ENCODE peak calls at places on chromosomes 7 and 10, in seven cellular contexts. S is HFF-Myc, X is epithelial cell of esophagus, D is fibroblast of pulmonary artery, Q is cardiac fibroblast, J is psoas muscle, K is adrenal gland. B is an unnamed sample.

GRCh38 chr7:96246972-96247371 is 74.9 kb downstream of the SLC25A13 start:
- DNase-seq in K (no peak), S (no peak), Q (no peak), D (no peak), X (no peak), J (no peak), B (no peak)

GRCh38 chr7:80150621-80151273 is 16.1 kb downstream of the GNAI1 start:
- DNase-seq in K (no peak), Q (peak), J (no peak), S (no peak), X (peak), D (peak), B (peak)

GRCh38 chr10:116403740-116404250 is 23.9 kb upstream of the PNLIPRP3 start:
- DNase-seq in X (no peak), K (no peak), S (peak), Q (no peak), J (no peak), D (no peak), B (no peak)

GRCh38 chr10:73998623-73999622 is 1.0 kb downstream of the VCL start:
- DNase-seq in S (peak), X (peak), J (peak), Q (peak), D (peak), K (peak), B (peak)

GRCh38 chr7:105118612-105119600 is 104.9 kb downstream of the KMT2E start:
- DNase-seq in D (no peak), S (no peak), X (no peak), J (no peak), Q (no peak), K (no peak), B (no peak)

GRCh38 chr10:103820101-103821062 is 35.0 kb downstream of the SH3PXD2A start:
- DNase-seq in S (no peak), K (peak), J (peak), D (peak), X (no peak), Q (peak), B (peak)

GRCh38 chr7:149790146-149790548 is 16.8 kb upstream of the ZNF467 start:
- DNase-seq in X (peak), S (no peak), Q (peak), J (peak), D (peak), K (peak), B (no peak)

GRCh38 chr10:77405771-77406241 is 231.8 kb downstream of the KCNMA1 start:
- DNase-seq in Q (peak), K (peak), S (peak), J (peak), X (peak), D (peak), B (peak)

GRCh38 chr7:148962823-148963582 is 65.3 kb downstream of the PDIA4 start:
- DNase-seq in X (peak), D (peak), K (peak), Q (peak), J (peak), S (no peak), B (peak)

GRCh38 chr7:27134392-27134791 is 3.8 kb upstream of the HOXA4 start:
- DNase-seq in D (peak), K (no peak), J (no peak), Q (peak), X (peak), S (no peak), B (peak)

GRCh38 chr10:3486346-3487065 is 298.5 kb downstream of the KLF6 start:
- DNase-seq in S (no peak), D (peak), J (no peak), X (peak), K (no peak), Q (no peak), B (peak)

GRCh38 chr7:138919912-138920311 is 61.3 kb downstream of the KIAA1549 start:
- DNase-seq in X (no peak), Q (no peak), S (no peak), J (no peak), K (no peak), D (no peak), B (no peak)

GRCh38 chr10:75276029-75276872 is 40.5 kb upstream of the COMTD1 start:
- DNase-seq in K (no peak), S (no peak), Q (no peak), J (no peak), X (no peak), D (no peak), B (no peak)

GRCh38 chr7:69962856-69963149 is 364.5 kb downstream of the AUTS2 start:
- DNase-seq in S (no peak), J (no peak), Q (peak), D (peak), K (peak), X (no peak), B (peak)

GRCh38 chr7:20329389-20330175 is 1.1 kb upstream of the ITGB8 start:
- DNase-seq in D (peak), X (peak), Q (peak), J (peak), S (no peak), K (peak), B (peak)

GRCh38 chr10:103712898-103713498 is 142.4 kb downstream of the SH3PXD2A start:
- DNase-seq in Q (peak), J (peak), D (peak), X (peak), K (peak), S (peak), B (peak)

GRCh38 chr10:101444499-101444898 is 90.5 kb downstream of the BTRC start:
- DNase-seq in K (no peak), Q (no peak), X (no peak), J (no peak), S (no peak), D (no peak), B (no peak)

GRCh38 chr10:117374506-117375359 is 507 bp downstream of the PDZD8 start:
- DNase-seq in Q (peak), K (peak), D (peak), J (peak), X (peak), S (no peak), B (peak)

GRCh38 chr7:102426268-102427031 is 6.9 kb upstream of the ORAI2 start:
- DNase-seq in D (no peak), X (no peak), Q (no peak), K (no peak), J (no peak), S (no peak), B (no peak)

GRCh38 chr7:29807179-29807841 is 1.0 kb downstream of the WIPF3 start:
- DNase-seq in X (no peak), S (no peak), D (no peak), Q (no peak), J (peak), K (peak), B (no peak)

GRCh38 chr7:29806131-29806792 is at the start of gene WIPF3:
- DNase-seq in X (peak), S (no peak), D (no peak), J (peak), K (peak), Q (peak), B (no peak)

GRCh38 chr7:29806793-29807178 is 478 bp downstream of the WIPF3 start:
- DNase-seq in K (peak), X (no peak), S (no peak), Q (no peak), J (no peak), D (no peak), B (no peak)

GRCh38 chr7:29809533-29810155 is 3.3 kb downstream of the WIPF3 start:
- DNase-seq in Q (no peak), X (no peak), S (no peak), J (no peak), D (no peak), K (no peak), B (no peak)

GRCh38 chr7:29808075-29808786 is 1.9 kb downstream of the WIPF3 start:
- DNase-seq in K (no peak), X (no peak), S (no peak), D (no peak), J (no peak), Q (no peak), B (peak)
- H3K4me3 ChIP-seq in K (peak), X (no peak), S (no peak), D (no peak), J (peak), Q (no peak), B (no peak)

GRCh38 chr10:5040010-5040635 is 36.5 kb upstream of the AKR1C2 start:
- DNase-seq in J (no peak), Q (no peak), X (no peak), D (no peak), K (no peak), S (no peak), B (no peak)
- TF ChIP-seq CTCF in J (no peak), Q (no peak), X (no peak), D (no peak), K (no peak), S (no peak), B (no peak)

DNA sequence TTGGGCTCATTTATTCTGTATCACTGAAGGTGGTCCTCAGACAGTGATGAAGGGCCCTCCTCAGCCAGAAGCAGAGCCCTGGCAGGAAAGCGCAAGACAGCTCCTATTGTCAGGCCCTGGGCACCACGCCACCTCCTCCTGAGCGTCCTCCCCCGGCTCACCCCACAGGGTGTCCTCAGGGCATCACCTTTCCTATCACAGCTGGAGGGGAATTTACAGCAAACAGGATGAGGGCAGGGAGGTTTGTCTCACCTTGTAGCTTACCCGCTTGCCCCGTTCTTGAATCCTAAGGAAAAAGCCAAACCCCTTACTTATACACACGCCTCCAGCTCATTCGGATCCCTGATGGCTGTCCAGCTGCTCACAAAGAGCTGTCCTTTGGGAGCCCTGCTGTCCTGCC is 50.2 kb upstream of the LANCL2 start:
- DNase-seq in D (no peak), S (no peak), Q (no peak), X (no peak), J (no peak), K (no peak), B (no peak)
- H3K4me3 ChIP-seq in D (no peak), S (no peak), Q (no peak), X (no peak), J (no peak), K (no peak), B (no peak)

DNA sequence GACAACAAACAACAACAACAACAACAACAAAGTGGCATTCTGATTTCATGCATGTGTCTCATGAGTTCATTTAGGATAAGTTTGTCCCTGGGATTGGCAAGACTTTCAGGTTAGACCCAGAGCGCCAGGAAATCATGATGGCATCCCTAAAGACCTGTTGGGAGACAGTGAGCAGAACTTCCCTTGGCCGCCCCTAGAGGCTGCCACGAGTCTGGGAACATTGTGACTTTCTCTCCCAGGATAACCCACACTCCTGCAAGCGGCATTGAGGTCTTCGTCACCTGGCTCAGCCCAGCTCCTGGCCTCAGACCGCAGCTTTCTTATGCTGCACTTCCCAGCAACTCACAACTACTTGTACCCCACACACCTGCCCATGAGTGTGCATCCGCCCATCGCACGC is 80.5 kb upstream of the RNF32 start:
- DNase-seq in S (no peak), X (no peak), K (no peak), J (no peak), Q (no peak), D (no peak), B (no peak)
- TF ChIP-seq CTCF in S (no peak), X (no peak), K (no peak), J (no peak), Q (no peak), D (no peak), B (peak)

DNA sequence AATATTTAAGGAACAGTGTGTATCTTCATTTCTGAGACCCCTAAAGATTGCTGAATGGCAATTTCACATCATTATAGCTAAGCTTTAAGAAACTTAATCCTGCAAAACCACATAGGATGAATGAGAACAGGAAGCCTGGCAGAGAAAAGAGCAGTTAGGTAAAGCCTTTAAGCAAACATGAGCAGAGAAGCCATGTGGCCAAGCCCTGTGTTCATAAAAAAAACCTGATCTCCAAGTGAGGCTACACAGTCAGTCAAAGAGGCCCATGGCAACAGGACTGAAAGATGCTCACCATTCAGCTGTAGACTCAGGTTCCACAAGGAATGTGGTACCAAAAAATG is 9.3 kb downstream of the LIPA start:
- DNase-seq in D (no peak), X (peak), K (no peak), Q (no peak), S (no peak), J (no peak), B (no peak)
- H3K4me3 ChIP-seq in D (no peak), X (no peak), K (no peak), Q (no peak), S (no peak), J (no peak), B (no peak)

GRCh38 chr7:29840701-29841100 is 34.4 kb downstream of the WIPF3 start:
- DNase-seq in Q (no peak), S (no peak), K (no peak), J (no peak), D (no peak), X (no peak), B (no peak)
- TF ChIP-seq CTCF in Q (no peak), S (no peak), K (no peak), J (no peak), D (no peak), X (no peak), B (no peak)

DNA sequence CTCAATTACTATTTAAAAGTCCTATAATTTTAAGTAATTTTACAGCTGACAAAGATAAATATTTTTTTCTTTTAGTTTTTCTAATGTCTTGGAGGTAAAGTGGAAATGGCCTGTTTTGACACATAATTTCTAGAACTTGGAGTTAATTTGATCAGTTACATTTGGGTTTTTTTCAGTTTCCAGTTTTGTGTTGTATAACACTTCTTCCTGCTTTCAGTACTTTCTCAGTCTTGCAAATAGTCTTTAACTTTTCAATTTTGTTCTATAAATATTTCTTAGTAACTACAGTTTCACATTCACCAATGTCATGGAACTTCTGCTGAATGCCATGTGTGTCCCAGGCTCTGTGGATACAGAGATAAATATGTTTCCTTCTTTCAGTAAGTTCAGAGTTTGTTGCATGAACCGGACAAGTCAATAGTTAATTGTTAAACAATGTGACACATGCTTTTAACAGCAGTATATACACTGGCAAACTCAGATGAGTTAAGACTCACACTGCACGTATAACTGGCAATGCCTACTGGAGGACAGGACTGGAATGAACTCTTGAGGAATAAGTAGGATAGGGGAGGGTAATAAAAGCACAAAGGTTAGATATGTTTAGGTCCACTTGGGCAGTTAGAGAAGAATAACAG is 4.6 kb downstream of the SHOC2 start:
- DNase-seq in J (no peak), D (no peak), X (no peak), K (no peak), Q (no peak), S (no peak), B (no peak)
- H3K4me3 ChIP-seq in J (no peak), D (no peak), X (no peak), K (no peak), Q (no peak), S (no peak), B (no peak)

DNA sequence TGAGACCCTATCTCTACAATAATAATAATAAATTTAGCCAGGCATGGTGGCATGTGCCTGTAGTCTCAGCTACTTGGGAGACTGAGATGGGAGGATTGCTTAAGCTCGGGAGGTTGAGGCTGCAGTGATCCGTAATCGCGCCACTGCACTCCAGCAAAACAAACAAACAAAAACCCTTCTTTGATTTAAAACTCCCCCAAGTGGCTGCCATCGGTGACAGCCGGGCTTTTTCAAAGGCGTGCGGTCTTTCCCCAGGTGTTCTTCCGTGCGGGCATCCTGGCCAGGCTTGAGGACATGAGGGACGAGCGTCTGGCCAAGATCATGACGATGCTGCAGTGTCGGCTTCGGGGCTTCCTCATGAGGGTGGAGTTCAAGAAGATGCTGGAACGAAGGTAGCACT is 1.9 kb upstream of the MYH16 start:
- DNase-seq in X (peak), J (no peak), Q (no peak), S (no peak), K (no peak), D (no peak), B (no peak)
- TF ChIP-seq CTCF in X (no peak), J (no peak), Q (no peak), S (no peak), K (no peak), D (no peak), B (no peak)

B was measured in astrocyte of the spinal cord.